ENCODE peak calls at places on chromosomes 5 and 9, in nine cellular contexts. One of them, this sample, is unnamed.
A peak's percentile ranks its signal among the peaks of the same experiment; 100 is the strongest.

GRCh38 chr5:38445374-38446028 is 110.9 kb downstream of the LIFR start:
- DNase-seq in HCT116: no peak
- DNase-seq in fibroblast of lung: peak; percentile 45
- DNase-seq in mammary epithelial cell: no peak
- DNase-seq in IMR-90: no peak
- DNase-seq in pancreas: peak; percentile 71
- DNase-seq in AG04449: no peak
- DNase-seq in cardiac muscle cell: peak; percentile 43
- DNase-seq in GM23338: no peak
- DNase-seq in this sample: no peak

GRCh38 chr5:67996596-67996995 is 219.0 kb upstream of the PIK3R1 start:
- DNase-seq in HCT116: no peak
- DNase-seq in fibroblast of lung: peak; percentile 71
- DNase-seq in mammary epithelial cell: no peak
- DNase-seq in IMR-90: no peak
- DNase-seq in pancreas: no peak
- DNase-seq in AG04449: no peak
- DNase-seq in cardiac muscle cell: no peak
- DNase-seq in GM23338: no peak
- DNase-seq in this sample: no peak

GRCh38 chr9:4106744-4107143 is 193.1 kb downstream of the GLIS3 start:
- DNase-seq in HCT116: no peak
- DNase-seq in fibroblast of lung: peak; percentile 98
- DNase-seq in mammary epithelial cell: peak; percentile 24
- DNase-seq in IMR-90: peak; percentile 58
- DNase-seq in pancreas: no peak
- DNase-seq in AG04449: no peak
- DNase-seq in cardiac muscle cell: peak; percentile 66
- DNase-seq in GM23338: no peak
- DNase-seq in this sample: peak; percentile 92

GRCh38 chr9:27537027-27537435 is 7.4 kb upstream of the MOB3B start:
- DNase-seq in HCT116: no peak
- DNase-seq in fibroblast of lung: no peak
- DNase-seq in mammary epithelial cell: no peak
- DNase-seq in IMR-90: no peak
- DNase-seq in pancreas: no peak
- DNase-seq in AG04449: no peak
- DNase-seq in cardiac muscle cell: no peak
- DNase-seq in GM23338: peak; percentile 33
- DNase-seq in this sample: no peak

GRCh38 chr9:6930827-6931226 is 173.1 kb downstream of the KDM4C start:
- DNase-seq in HCT116: no peak
- DNase-seq in fibroblast of lung: peak; percentile 88
- DNase-seq in mammary epithelial cell: peak; percentile 46
- DNase-seq in IMR-90: peak; percentile 72
- DNase-seq in pancreas: no peak
- DNase-seq in AG04449: peak; percentile 70
- DNase-seq in cardiac muscle cell: peak; percentile 53
- DNase-seq in GM23338: no peak
- DNase-seq in this sample: peak; percentile 67

GRCh38 chr5:82917584-82917983 is 159.6 kb downstream of the TMEM167A start:
- DNase-seq in HCT116: no peak
- DNase-seq in fibroblast of lung: no peak
- DNase-seq in mammary epithelial cell: no peak
- DNase-seq in IMR-90: no peak
- DNase-seq in pancreas: no peak
- DNase-seq in AG04449: no peak
- DNase-seq in cardiac muscle cell: no peak
- DNase-seq in GM23338: no peak
- DNase-seq in this sample: no peak

GRCh38 chr5:80672140-80672736 is 17.5 kb upstream of the DHFR start:
- DNase-seq in HCT116: peak; percentile 54
- DNase-seq in fibroblast of lung: peak; percentile 52
- DNase-seq in mammary epithelial cell: peak; percentile 66
- DNase-seq in IMR-90: peak; percentile 72
- DNase-seq in pancreas: peak; percentile 47
- DNase-seq in AG04449: no peak
- DNase-seq in cardiac muscle cell: peak; percentile 82
- DNase-seq in GM23338: peak; percentile 89
- DNase-seq in this sample: peak; percentile 81

GRCh38 chr5:126961702-126962101 is 68.7 kb downstream of the MARCHF3 start:
- DNase-seq in HCT116: no peak
- DNase-seq in fibroblast of lung: no peak
- DNase-seq in mammary epithelial cell: peak; percentile 84
- DNase-seq in IMR-90: peak; percentile 66
- DNase-seq in pancreas: no peak
- DNase-seq in AG04449: no peak
- DNase-seq in cardiac muscle cell: no peak
- DNase-seq in GM23338: no peak
- DNase-seq in this sample: no peak

GRCh38 chr9:113540466-113540865 is 76.9 kb downstream of the RGS3 start:
- DNase-seq in HCT116: no peak
- DNase-seq in fibroblast of lung: no peak
- DNase-seq in mammary epithelial cell: no peak
- DNase-seq in IMR-90: no peak
- DNase-seq in pancreas: no peak
- DNase-seq in AG04449: no peak
- DNase-seq in cardiac muscle cell: no peak
- DNase-seq in GM23338: no peak
- DNase-seq in this sample: no peak

GRCh38 chr9:134591573-134591981 is 50.0 kb upstream of the COL5A1 start:
- DNase-seq in HCT116: no peak
- DNase-seq in fibroblast of lung: peak; percentile 55
- DNase-seq in mammary epithelial cell: no peak
- DNase-seq in IMR-90: no peak
- DNase-seq in pancreas: no peak
- DNase-seq in AG04449: no peak
- DNase-seq in cardiac muscle cell: peak; percentile 66
- DNase-seq in GM23338: no peak
- DNase-seq in this sample: peak; percentile 25

GRCh38 chr9:63817622-63818518 is 1467.1 kb downstream of the FOXD4L5 start:
- DNase-seq in HCT116: no peak
- DNase-seq in fibroblast of lung: peak; percentile 18
- DNase-seq in mammary epithelial cell: no peak
- DNase-seq in IMR-90: peak; percentile 8
- DNase-seq in pancreas: peak; percentile 95
- DNase-seq in AG04449: no peak
- DNase-seq in cardiac muscle cell: peak; percentile 13
- DNase-seq in GM23338: peak; percentile 76
- DNase-seq in this sample: peak; percentile 12

GRCh38 chr9:70021026-70021571 is 22.5 kb upstream of the MAMDC2 start:
- DNase-seq in HCT116: no peak
- DNase-seq in fibroblast of lung: peak; percentile 96
- DNase-seq in mammary epithelial cell: peak; percentile 95
- DNase-seq in IMR-90: peak; percentile 97
- DNase-seq in pancreas: no peak
- DNase-seq in AG04449: peak; percentile 75
- DNase-seq in cardiac muscle cell: peak; percentile 54
- DNase-seq in GM23338: no peak
- DNase-seq in this sample: peak; percentile 85

GRCh38 chr9:136942881-136943230 is 1.7 kb downstream of the FBXW5 start:
- DNase-seq in HCT116: no peak
- DNase-seq in fibroblast of lung: no peak
- DNase-seq in mammary epithelial cell: no peak
- DNase-seq in IMR-90: no peak
- DNase-seq in pancreas: peak; percentile 78
- DNase-seq in AG04449: no peak
- DNase-seq in cardiac muscle cell: no peak
- DNase-seq in GM23338: no peak
- DNase-seq in this sample: no peak

GRCh38 chr9:113558632-113559502 is 95.3 kb downstream of the RGS3 start:
- DNase-seq in HCT116: no peak
- DNase-seq in fibroblast of lung: peak; percentile 76
- DNase-seq in mammary epithelial cell: no peak
- DNase-seq in IMR-90: peak; percentile 82
- DNase-seq in pancreas: peak; percentile 97
- DNase-seq in AG04449: no peak
- DNase-seq in cardiac muscle cell: peak; percentile 93
- DNase-seq in GM23338: no peak
- DNase-seq in this sample: peak; percentile 91

GRCh38 chr9:34310205-34310604 is 18.9 kb downstream of the KIF24 start:
- DNase-seq in HCT116: no peak
- DNase-seq in fibroblast of lung: no peak
- DNase-seq in mammary epithelial cell: no peak
- DNase-seq in IMR-90: peak; percentile 41
- DNase-seq in pancreas: no peak
- DNase-seq in AG04449: no peak
- DNase-seq in cardiac muscle cell: no peak
- DNase-seq in GM23338: no peak
- DNase-seq in this sample: no peak

GRCh38 chr9:128127990-128128835 is 684 bp upstream of the PTGES2 start:
- DNase-seq in HCT116: peak; percentile 90
- DNase-seq in fibroblast of lung: peak; percentile 92
- DNase-seq in mammary epithelial cell: peak; percentile 91
- DNase-seq in IMR-90: peak; percentile 89
- DNase-seq in pancreas: peak; percentile 91
- DNase-seq in AG04449: peak; percentile 42
- DNase-seq in cardiac muscle cell: peak; percentile 93
- DNase-seq in GM23338: peak; percentile 95
- DNase-seq in this sample: peak; percentile 92

GRCh38 chr9:99103505-99103904 is 1.4 kb upstream of the TGFBR1 start:
- DNase-seq in HCT116: no peak
- DNase-seq in fibroblast of lung: no peak
- DNase-seq in mammary epithelial cell: no peak
- DNase-seq in IMR-90: peak; percentile 9
- DNase-seq in pancreas: no peak
- DNase-seq in AG04449: no peak
- DNase-seq in cardiac muscle cell: no peak
- DNase-seq in GM23338: peak; percentile 39
- DNase-seq in this sample: no peak

GRCh38 chr9:97905228-97905627 is 17.1 kb downstream of the TRMO start:
- DNase-seq in HCT116: no peak
- DNase-seq in fibroblast of lung: no peak
- DNase-seq in mammary epithelial cell: no peak
- DNase-seq in IMR-90: no peak
- DNase-seq in pancreas: no peak
- DNase-seq in AG04449: no peak
- DNase-seq in cardiac muscle cell: no peak
- DNase-seq in GM23338: no peak
- DNase-seq in this sample: no peak
- H3K4me3 ChIP-seq in HCT116: no peak overlapping the region
- H3K4me3 ChIP-seq in fibroblast of lung: no peak overlapping the region
- H3K4me3 ChIP-seq in mammary epithelial cell: no peak overlapping the region
- H3K4me3 ChIP-seq in IMR-90: no peak overlapping the region
- H3K4me3 ChIP-seq in pancreas: no peak overlapping the region
- H3K4me3 ChIP-seq in AG04449: no peak overlapping the region
- H3K4me3 ChIP-seq in cardiac muscle cell: no peak overlapping the region
- H3K4me3 ChIP-seq in GM23338: no peak overlapping the region
- H3K4me3 ChIP-seq in this sample: no peak overlapping the region

DNA sequence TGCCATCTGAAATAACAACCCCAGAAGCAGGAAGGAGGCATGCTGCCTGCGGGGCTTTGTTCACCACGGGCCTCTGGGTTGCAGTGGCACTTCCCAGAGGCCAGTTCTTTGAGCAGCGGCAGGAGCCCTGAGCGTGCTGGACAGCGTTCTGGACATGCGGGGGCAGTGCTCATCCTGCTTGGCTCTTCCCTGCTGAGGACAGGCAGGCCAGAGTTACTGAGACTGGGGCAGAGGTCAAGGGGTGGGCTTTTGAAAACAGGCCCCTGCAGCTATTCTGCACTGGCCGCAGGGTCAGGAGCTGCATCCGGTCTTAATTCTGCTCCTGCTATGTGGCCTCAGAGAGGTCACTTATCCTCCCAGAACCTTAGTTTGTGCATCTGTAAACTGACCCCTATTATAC is 258.6 kb downstream of the FSTL4 start:
- DNase-seq in HCT116: no peak
- DNase-seq in fibroblast of lung: no peak
- DNase-seq in mammary epithelial cell: no peak
- DNase-seq in IMR-90: no peak
- DNase-seq in pancreas: no peak
- DNase-seq in AG04449: no peak
- DNase-seq in cardiac muscle cell: peak; percentile 13
- DNase-seq in GM23338: peak; percentile 22
- DNase-seq in this sample: no peak
- TF ChIP-seq CTCF in HCT116: no peak
- TF ChIP-seq CTCF in fibroblast of lung: no peak
- TF ChIP-seq CTCF in mammary epithelial cell: no peak
- TF ChIP-seq CTCF in IMR-90: no peak
- TF ChIP-seq CTCF in pancreas: no peak
- TF ChIP-seq CTCF in AG04449: no peak
- TF ChIP-seq CTCF in cardiac muscle cell: no peak
- TF ChIP-seq CTCF in GM23338: no peak
- TF ChIP-seq CTCF in this sample: no peak

DNA sequence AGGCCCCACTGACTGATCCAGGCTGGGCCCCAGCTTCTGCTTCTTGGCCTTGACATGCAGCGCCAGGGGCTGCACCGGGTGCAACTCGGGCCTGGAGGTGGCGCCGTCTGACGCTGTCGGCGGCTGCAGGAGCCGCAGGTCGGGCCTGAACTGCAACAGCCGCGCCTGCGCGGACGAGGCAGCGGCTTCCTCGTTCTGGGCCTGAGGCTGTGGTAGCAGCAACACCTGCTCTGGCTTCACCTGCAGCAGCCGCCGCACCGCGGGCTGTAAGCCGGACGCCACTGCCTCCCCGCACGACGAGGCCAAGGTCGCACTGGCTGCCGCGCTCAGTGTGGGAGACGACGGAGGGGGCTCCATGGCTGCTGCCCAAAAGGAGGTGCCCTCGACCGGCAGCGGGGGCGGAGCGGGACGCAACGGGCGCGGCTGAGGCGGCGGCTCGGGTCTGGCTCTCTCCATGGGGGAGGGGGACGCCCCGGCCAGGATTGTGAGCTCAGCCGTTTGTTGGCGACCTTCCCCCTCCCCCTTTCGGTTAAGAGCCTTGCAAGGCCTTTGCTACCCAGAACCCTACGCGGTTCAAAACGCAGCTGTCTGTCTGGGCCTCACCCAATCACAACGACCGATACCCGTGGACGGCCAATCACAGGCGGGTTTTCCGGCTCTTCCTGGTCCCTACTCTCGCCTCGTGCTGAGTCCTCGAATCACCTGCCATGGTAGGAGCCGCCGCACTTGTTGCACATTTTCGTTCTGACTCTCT is 438 bp downstream of the SOX30 start:
- DNase-seq in HCT116: no peak
- DNase-seq in fibroblast of lung: peak; percentile 65
- DNase-seq in mammary epithelial cell: peak; percentile 42
- DNase-seq in IMR-90: no peak
- DNase-seq in pancreas: peak; percentile 88
- DNase-seq in AG04449: no peak
- DNase-seq in cardiac muscle cell: peak; percentile 83
- DNase-seq in GM23338: peak; percentile 91
- DNase-seq in this sample: no peak
- H3K4me3 ChIP-seq in HCT116: no peak overlapping the region
- H3K4me3 ChIP-seq in fibroblast of lung: no peak overlapping the region
- H3K4me3 ChIP-seq in mammary epithelial cell: peak overlapping the region; percentile 28
- H3K4me3 ChIP-seq in IMR-90: no peak overlapping the region
- H3K4me3 ChIP-seq in pancreas: peak overlapping the region; percentile 5
- H3K4me3 ChIP-seq in AG04449: peak overlapping the region; percentile 44
- H3K4me3 ChIP-seq in cardiac muscle cell: no peak overlapping the region
- H3K4me3 ChIP-seq in GM23338: peak overlapping the region; percentile 55
- H3K4me3 ChIP-seq in this sample: peak overlapping the region; percentile 25

GRCh38 chr9:104494808-104495207 is 9.3 kb upstream of the OR13F1 start:
- DNase-seq in HCT116: no peak
- DNase-seq in fibroblast of lung: no peak
- DNase-seq in mammary epithelial cell: no peak
- DNase-seq in IMR-90: no peak
- DNase-seq in pancreas: no peak
- DNase-seq in AG04449: no peak
- DNase-seq in cardiac muscle cell: peak; percentile 1
- DNase-seq in GM23338: peak; percentile 65
- DNase-seq in this sample: peak; percentile 3
- TF ChIP-seq CTCF in HCT116: no peak
- TF ChIP-seq CTCF in fibroblast of lung: no peak
- TF ChIP-seq CTCF in mammary epithelial cell: peak; percentile 14
- TF ChIP-seq CTCF in IMR-90: no peak
- TF ChIP-seq CTCF in pancreas: no peak
- TF ChIP-seq CTCF in AG04449: no peak
- TF ChIP-seq CTCF in cardiac muscle cell: no peak
- TF ChIP-seq CTCF in GM23338: peak; percentile 63
- TF ChIP-seq CTCF in this sample: peak; percentile 22

This sample was measured in fibroblast of the aortic adventitia.